ENCODE peak calls at places on chromosomes 2 and 18, in five cellular contexts. Y, A, J, T and L are unnamed samples.

GRCh38 chr2:234805826-234806225 is 146.0 kb upstream of the SH3BP4 start:
- DNase-seq in A (no peak), T (no peak), J (no peak), Y (no peak), L (no peak)

GRCh38 chr18:54033087-54033486 is 191.4 kb downstream of the MBD2 start:
- DNase-seq in T (peak; percentile 19), A (no peak), J (no peak), Y (no peak), L (no peak)

GRCh38 chr2:33033524-33034150 is 86.9 kb downstream of the LTBP1 start:
- DNase-seq in Y (no peak), T (no peak), J (no peak), A (peak; percentile 66), L (peak; percentile 65)

GRCh38 chr2:38099096-38099997 is 23.4 kb upstream of the CYP1B1 start:
- DNase-seq in A (no peak), J (no peak), Y (no peak), T (no peak), L (peak; percentile 34)

GRCh38 chr18:32317651-32318050 is 127.8 kb downstream of the MEP1B start:
- DNase-seq in J (no peak), T (peak; percentile 66), Y (no peak), A (peak; percentile 57), L (peak; percentile 75)

GRCh38 chr2:139055165-139055564 is 275.0 kb upstream of the NXPH2 start:
- DNase-seq in J (no peak), A (no peak), Y (no peak), T (no peak), L (no peak)

GRCh38 chr2:229980440-229981184 is 58.3 kb downstream of the FBXO36 start:
- DNase-seq in Y (no peak), J (peak; percentile 48), T (peak; percentile 25), A (peak; percentile 68), L (peak; percentile 71)

GRCh38 chr2:42879913-42880737 is 87.7 kb upstream of the HAAO start:
- DNase-seq in Y (no peak), J (no peak), A (no peak), T (peak; percentile 86), L (no peak)

GRCh38 chr2:233832869-233833812 is 21.2 kb downstream of the HJURP start:
- DNase-seq in A (peak; percentile 73), Y (peak; percentile 38), J (peak; percentile 90), T (no peak), L (peak; percentile 24)

GRCh38 chr18:7021994-7022840 is 95.4 kb downstream of the LAMA1 start:
- DNase-seq in Y (no peak), J (no peak), A (peak; percentile 43), T (peak; percentile 97), L (peak; percentile 14)

DNA sequence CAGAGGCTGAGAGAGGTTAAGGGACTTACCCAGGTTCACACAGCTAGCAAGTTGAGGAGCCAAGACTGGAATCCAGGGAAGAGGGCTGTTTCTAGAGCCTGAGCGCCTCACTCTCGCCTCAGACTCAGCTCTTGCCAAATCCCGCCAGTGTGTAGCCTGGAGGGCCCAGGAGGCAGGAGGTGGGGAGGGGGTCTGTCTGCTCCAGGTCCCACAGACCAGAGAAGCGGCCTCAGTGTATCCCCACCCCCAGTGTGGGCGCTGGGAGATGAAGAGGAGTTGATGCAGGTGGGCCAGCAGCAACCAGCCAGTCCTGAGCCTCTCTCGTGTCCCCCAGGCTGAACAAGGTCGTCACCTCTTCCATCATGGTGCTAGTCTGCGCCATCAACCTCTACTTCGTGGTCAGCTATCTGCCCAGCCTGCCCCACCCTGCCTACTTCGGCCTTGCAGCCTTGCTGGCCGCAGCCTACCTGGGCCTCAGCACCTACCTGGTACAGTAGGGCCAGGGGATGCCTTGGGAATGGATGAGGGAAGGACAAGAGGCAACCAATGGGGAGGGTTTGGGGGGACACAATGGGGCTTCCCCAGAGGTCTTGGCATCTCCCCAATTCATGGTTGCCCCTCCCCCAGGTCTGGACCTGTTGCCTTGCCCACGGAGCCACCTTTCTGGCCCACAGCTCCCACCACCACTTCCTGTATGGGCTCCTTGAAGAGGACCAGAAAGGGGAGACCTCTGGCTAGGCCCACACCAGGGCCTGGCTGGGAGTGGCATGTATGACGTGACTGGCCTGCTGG is 5.2 kb upstream of the CTDSP1 start:
- DNase-seq in T (no peak), J (no peak), A (no peak), Y (no peak), L (no peak)
- H4K91ac ChIP-seq in T (no peak overlapping the region), J (no peak overlapping the region), A (peak overlapping the region; percentile 16), Y (peak overlapping the region; percentile 73), L (peak overlapping the region; percentile 55)

DNA sequence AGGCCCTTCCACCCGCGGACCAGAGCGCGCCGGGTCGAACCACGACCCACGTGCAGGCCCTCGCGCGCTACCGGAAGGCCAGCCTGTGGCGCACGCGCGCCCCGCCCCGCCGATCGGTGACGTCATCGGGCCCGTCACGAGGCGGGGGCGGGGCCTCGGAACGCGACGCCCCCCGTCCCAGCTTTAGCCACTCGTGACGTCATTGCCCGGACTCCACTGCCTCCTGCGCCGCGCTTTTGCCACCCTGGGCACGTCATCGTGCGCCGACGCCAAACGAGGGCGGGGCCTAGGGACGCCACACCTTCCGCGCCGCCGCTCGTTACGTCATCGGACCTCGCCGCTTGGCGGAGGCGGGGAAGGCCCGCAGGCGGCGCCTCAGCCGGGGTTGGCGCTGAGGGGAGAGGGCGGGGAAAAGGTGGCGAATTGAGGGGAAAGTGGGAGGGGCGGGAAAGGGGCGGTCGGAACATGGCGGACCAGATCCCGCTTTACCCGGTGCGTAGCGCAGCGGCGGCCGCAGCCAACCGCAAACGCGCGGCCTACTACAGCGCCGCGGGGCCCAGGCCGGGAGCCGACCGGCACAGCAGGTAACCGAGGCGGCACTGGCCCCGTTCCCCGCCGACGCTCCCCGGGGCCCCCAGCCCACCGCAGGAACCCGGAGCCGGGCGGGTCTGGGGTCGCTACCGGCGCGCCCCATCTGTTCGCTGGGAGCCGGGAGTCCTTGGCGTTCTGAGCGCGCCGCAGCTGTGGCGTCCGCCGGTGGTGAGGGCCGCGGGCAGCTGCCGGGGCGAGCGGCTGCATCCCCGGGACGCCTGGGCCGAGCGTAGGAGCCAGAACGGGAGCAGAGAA is at the start of gene ATP9B:
- DNase-seq in T (peak; percentile 99), Y (peak; percentile 94), J (peak; percentile 97), A (peak; percentile 97), L (peak; percentile 96)
- H4K91ac ChIP-seq in T (peak within 1 kb of the TSS; percentile 92), Y (peak within 1 kb of the TSS; percentile 96), J (no peak within 1 kb of the TSS), A (peak within 1 kb of the TSS; percentile 14), L (peak within 1 kb of the TSS; percentile 98)

GRCh38 chr2:99550368-99550767 is 60.6 kb upstream of the REV1 start:
- DNase-seq in A (no peak), T (no peak), J (no peak), Y (no peak), L (no peak)
- H4K91ac ChIP-seq in A (no peak overlapping the region), T (no peak overlapping the region), J (no peak overlapping the region), Y (no peak overlapping the region), L (no peak overlapping the region)

DNA sequence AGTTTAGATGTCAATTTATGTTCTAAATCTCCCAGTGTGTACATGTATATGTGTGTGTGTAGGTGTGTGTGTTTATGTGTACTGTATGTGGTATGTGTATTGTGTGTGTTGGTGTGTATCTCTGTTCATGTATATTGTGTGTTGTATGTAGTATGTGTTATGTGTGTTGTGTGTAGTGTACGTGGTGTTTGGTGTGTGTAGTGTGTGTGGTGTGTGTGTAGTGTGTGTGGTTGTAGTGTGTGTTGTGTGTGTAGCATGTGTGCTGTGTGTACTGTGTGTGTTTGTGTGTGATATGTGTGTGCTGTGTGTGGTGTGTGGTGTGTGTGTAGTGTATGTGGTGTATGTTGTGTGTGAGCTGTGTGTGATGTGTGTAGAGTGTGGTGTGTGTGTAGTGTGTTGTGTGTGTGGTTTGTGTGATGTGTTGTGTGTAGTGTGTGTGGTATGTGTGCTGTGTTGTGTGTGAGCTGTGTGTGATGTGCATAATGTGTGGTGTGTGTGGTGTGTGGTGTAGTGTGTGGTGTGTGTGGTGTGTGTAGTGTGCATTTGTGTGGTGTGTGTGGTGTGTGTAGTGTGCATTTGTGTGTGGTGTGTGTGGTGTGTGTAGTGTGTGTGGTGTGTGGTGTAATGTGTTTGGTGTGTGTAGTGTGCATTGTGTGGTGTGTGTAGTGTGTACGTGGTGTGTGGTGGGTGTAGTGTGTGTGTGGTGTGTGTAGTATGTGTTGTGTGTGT is 5.2 kb upstream of the RTP5 start:
- DNase-seq in A (no peak), T (no peak), J (no peak), Y (no peak), L (no peak)
- H4K91ac ChIP-seq in A (no peak overlapping the region), T (no peak overlapping the region), J (no peak overlapping the region), Y (peak overlapping the region; percentile 98), L (peak overlapping the region; percentile 48)

GRCh38 chr2:23637011-23637778 is 252.2 kb downstream of the KLHL29 start:
- DNase-seq in J (no peak), Y (no peak), A (peak; percentile 78), T (no peak), L (peak; percentile 64)
- H4K91ac ChIP-seq in J (no peak overlapping the region), Y (no peak overlapping the region), A (peak overlapping the region; percentile 44), T (no peak overlapping the region), L (no peak overlapping the region)

GRCh38 chr2:200472853-200473464 is 36.9 kb downstream of the KCTD18 start:
- DNase-seq in T (no peak), Y (no peak), A (no peak), J (no peak), L (no peak)

GRCh38 chr2:200471324-200471848 is 38.5 kb downstream of the KCTD18 start:
- DNase-seq in J (peak; percentile 39), T (peak; percentile 41), Y (no peak), A (no peak), L (peak; percentile 23)

GRCh38 chr2:200469708-200470600 is 39.9 kb downstream of the KCTD18 start:
- DNase-seq in Y (no peak), A (no peak), J (no peak), T (peak; percentile 83), L (no peak)

GRCh38 chr2:200475795-200476194 is 34.1 kb downstream of the KCTD18 start:
- DNase-seq in T (no peak), J (no peak), A (no peak), Y (no peak), L (no peak)

DNA sequence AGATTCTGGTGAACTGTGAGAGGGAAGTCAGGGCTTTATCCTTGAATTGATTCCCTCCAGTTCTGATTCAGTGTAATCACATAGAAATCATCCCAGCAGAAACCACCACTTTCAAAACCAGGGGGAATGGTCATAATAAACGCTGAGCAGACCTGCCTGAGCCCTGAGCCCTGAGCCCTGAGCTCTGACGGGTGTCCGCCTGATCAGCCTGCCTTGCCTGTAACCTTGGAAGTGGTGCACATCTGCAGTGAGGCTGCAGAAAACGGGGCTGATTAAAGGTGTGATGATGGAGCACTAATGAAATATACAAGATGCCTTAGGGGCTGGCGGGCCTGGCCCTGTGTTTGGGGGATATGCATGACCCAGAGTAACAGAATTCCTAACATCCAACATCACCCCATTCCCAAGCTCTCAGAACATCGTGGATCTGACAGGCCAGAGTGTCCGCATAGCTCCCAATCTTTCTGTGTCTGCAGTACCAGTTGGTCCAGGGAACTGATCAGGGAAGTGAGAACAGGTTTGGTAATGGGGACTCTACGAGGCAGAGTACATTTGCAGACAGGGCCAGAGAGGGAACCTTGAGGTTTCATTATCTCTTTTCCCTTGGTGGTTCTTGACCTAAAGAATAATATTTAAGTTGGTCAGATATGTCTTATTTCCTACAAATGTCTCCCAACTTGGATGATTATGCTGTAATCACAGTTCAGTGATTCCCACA is 37.8 kb downstream of the KCTD18 start:
- DNase-seq in J (no peak), A (no peak), T (no peak), Y (no peak), L (no peak)
- H4K91ac ChIP-seq in J (no peak overlapping the region), A (no peak overlapping the region), T (no peak overlapping the region), Y (no peak overlapping the region), L (no peak overlapping the region)

GRCh38 chr2:172102858-172103359 is at the start of gene DLX2:
- DNase-seq in J (peak; percentile 98), Y (peak; percentile 86), A (peak; percentile 86), T (peak; percentile 89), L (peak; percentile 87)
- H4K91ac ChIP-seq in J (no peak within 1 kb of the TSS), Y (no peak within 1 kb of the TSS), A (no peak within 1 kb of the TSS), T (peak within 1 kb of the TSS; percentile 87), L (no peak within 1 kb of the TSS)